ENCODE peak calls at places on chromosomes 13 and 19, in five cellular contexts. L is breast epithelium, G is kidney epithelial cell, Z is fibroblast of pulmonary artery, D is SK-N-SH. C is an unnamed sample.

GRCh38 chr19:55487884-55488687 is at the start of gene SSC5D:
- DNase-seq in L (no peak), G (no peak), Z (peak; percentile 62), D (peak; percentile 78), C (peak; percentile 70)

GRCh38 chr19:10010247-10010691 is at the start of gene COL5A3:
- DNase-seq in L (no peak), G (no peak), Z (peak; percentile 60), D (peak; percentile 51), C (peak; percentile 84)

GRCh38 chr19:56142087-56142787 is 1.1 kb downstream of the ZNF444 start:
- DNase-seq in L (peak; percentile 62), G (no peak), Z (no peak), D (no peak), C (no peak)

GRCh38 chr13:41056996-41057711 is 4.2 kb upstream of the WBP4 start:
- DNase-seq in L (no peak), G (no peak), Z (no peak), D (no peak), C (no peak)

GRCh38 chr19:53057904-53058579 is 13.5 kb downstream of the ERVV-2 start:
- DNase-seq in L (no peak), G (no peak), Z (no peak), D (peak; percentile 72), C (no peak)

GRCh38 chr19:33175886-33176669 is 18.1 kb upstream of the LRP3 start:
- DNase-seq in L (peak; percentile 22), G (no peak), Z (peak; percentile 43), D (peak; percentile 75), C (peak; percentile 22)

GRCh38 chr19:41427647-41428480 is 690 bp upstream of the B3GNT8 start:
- DNase-seq in L (no peak), G (no peak), Z (no peak), D (peak; percentile 56), C (no peak)

GRCh38 chr19:10424011-10424637 is 3.8 kb downstream of the PDE4A start:
- DNase-seq in L (peak; percentile 55), G (no peak), Z (peak; percentile 73), D (peak; percentile 97), C (peak; percentile 71)

GRCh38 chr13:102255409-102255808 is 146.4 kb downstream of the FGF14 start:
- DNase-seq in L (no peak), G (no peak), Z (no peak), D (no peak), C (no peak)

GRCh38 chr19:51637362-51637978 is 7.3 kb upstream of the SIGLEC5 start:
- DNase-seq in L (no peak), G (no peak), Z (peak; percentile 11), D (peak; percentile 33), C (peak; percentile 2)

GRCh38 chr19:55101261-55101660 is 16.2 kb downstream of the PPP1R12C start:
- DNase-seq in L (no peak), G (no peak), Z (no peak), D (no peak), C (no peak)

GRCh38 chr13:112685856-112686255 is 4.0 kb upstream of the ATP11A start:
- DNase-seq in L (no peak), G (no peak), Z (no peak), D (no peak), C (no peak)

GRCh38 chr13:41544824-41545707 is 87.7 kb downstream of the RGCC start:
- DNase-seq in L (no peak), G (peak; percentile 38), Z (no peak), D (no peak), C (no peak)

DNA sequence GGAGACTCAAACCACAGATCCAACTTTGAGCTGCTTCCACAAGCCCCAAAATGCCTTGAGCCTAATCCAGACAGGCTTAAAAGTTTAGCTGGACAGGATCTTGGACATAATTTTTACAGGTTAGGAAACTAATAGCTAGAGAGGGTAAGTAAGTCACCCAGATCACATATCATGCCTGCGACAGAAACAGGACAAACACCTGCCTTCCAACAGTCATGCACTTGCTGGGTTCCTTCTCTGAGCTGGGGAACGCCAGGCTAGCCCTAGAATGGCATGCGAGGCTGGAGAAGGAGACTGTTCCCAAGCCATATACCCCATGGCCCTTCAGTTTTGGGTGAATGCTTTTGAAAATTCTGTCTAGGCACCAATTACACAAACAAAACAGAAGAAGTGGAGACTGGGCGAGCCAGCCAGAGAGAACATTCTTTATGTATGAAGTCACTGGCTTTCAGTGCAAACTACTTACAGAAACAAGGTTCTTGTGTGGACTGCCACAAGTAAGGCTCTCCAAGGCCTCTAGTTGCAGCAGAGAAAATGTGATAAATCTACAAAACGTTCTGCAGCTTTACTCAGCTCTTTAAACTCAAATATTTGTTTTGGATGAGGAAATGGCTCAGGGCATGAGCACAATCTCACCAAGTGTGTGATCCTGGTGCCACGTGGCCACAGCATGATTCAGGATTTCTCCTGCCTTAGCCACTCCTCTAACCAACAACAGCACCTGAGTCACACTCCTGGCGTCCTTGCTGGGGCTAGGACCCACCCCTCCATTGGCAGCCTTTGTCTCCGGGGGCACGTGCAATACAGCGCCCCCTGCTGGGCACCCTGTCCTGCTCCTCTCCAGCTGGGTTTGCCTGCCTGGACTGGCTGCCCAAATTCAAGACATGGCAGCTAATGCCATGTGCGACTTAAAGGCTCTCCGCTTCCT is 73.4 kb upstream of the UBL3 start:
- DNase-seq in L (peak; percentile 83), G (peak; percentile 94), Z (peak; percentile 95), D (peak; percentile 38), C (peak; percentile 99)
- H3K4me3 ChIP-seq in L (no peak overlapping the region), G (no peak overlapping the region), Z (no peak overlapping the region), D (peak overlapping the region; percentile 35), C (no peak overlapping the region)

GRCh38 chr19:47258434-47258833 is 2.1 kb downstream of the CCDC9 start:
- DNase-seq in L (no peak), G (no peak), Z (no peak), D (no peak), C (no peak)
- H3K4me3 ChIP-seq in L (peak overlapping the region; percentile 64), G (no peak overlapping the region), Z (peak overlapping the region; percentile 68), D (peak overlapping the region; percentile 68), C (peak overlapping the region; percentile 58)

GRCh38 chr13:44013666-44014291 is 134.1 kb downstream of the LACC1 start:
- DNase-seq in L (no peak), G (peak; percentile 98), Z (peak; percentile 66), D (no peak), C (peak; percentile 63)
- H3K4me3 ChIP-seq in L (no peak overlapping the region), G (no peak overlapping the region), Z (no peak overlapping the region), D (no peak overlapping the region), C (no peak overlapping the region)

GRCh38 chr19:38618590-38619360 is at the start of gene EIF3K:
- DNase-seq in L (peak; percentile 99), G (peak; percentile 99), Z (peak; percentile 99), D (peak; percentile 99), C (peak; percentile 99)

GRCh38 chr19:38616265-38616664 is 1.5 kb downstream of the MAP4K1 start:
- DNase-seq in L (no peak), G (no peak), Z (no peak), D (no peak), C (no peak)

GRCh38 chr19:38617764-38618589 is at the start of gene MAP4K1:
- DNase-seq in L (no peak), G (no peak), Z (no peak), D (no peak), C (no peak)

GRCh38 chr19:38615007-38615581 is 2.7 kb downstream of the MAP4K1 start:
- DNase-seq in L (no peak), G (no peak), Z (no peak), D (no peak), C (no peak)

GRCh38 chr19:38617283-38617763 is 430 bp downstream of the MAP4K1 start:
- DNase-seq in L (no peak), G (no peak), Z (no peak), D (no peak), C (no peak)
- H3K4me3 ChIP-seq in L (peak overlapping the region; percentile 93), G (no peak overlapping the region), Z (no peak overlapping the region), D (no peak overlapping the region), C (no peak overlapping the region)

GRCh38 chr13:33542309-33543088 is 256.9 kb upstream of the STARD13 start:
- DNase-seq in L (peak; percentile 97), G (peak; percentile 96), Z (peak; percentile 100), D (peak; percentile 93), C (peak; percentile 100)

GRCh38 chr13:33544308-33544707 is 258.8 kb upstream of the STARD13 start:
- DNase-seq in L (no peak), G (no peak), Z (no peak), D (no peak), C (no peak)

GRCh38 chr13:33541962-33542308 is 256.4 kb upstream of the STARD13 start:
- DNase-seq in L (no peak), G (no peak), Z (no peak), D (no peak), C (no peak)

GRCh38 chr13:33543089-33543459 is 257.5 kb upstream of the STARD13 start:
- DNase-seq in L (no peak), G (no peak), Z (no peak), D (no peak), C (no peak)

GRCh38 chr13:33543631-33544030 is 258.1 kb upstream of the STARD13 start:
- DNase-seq in L (no peak), G (no peak), Z (peak; percentile 14), D (no peak), C (no peak)
- H3K4me3 ChIP-seq in L (peak overlapping the region; percentile 56), G (no peak overlapping the region), Z (no peak overlapping the region), D (peak overlapping the region; percentile 66), C (no peak overlapping the region)

GRCh38 chr19:43782689-43783231 is 2.0 kb upstream of the KCNN4 start:
- DNase-seq in L (peak; percentile 44), G (no peak), Z (no peak), D (no peak), C (no peak)
- H3K4me3 ChIP-seq in L (peak overlapping the region; percentile 39), G (no peak overlapping the region), Z (no peak overlapping the region), D (no peak overlapping the region), C (no peak overlapping the region)

GRCh38 chr19:8515317-8515716 is 1.4 kb upstream of the ZNF414 start:
- DNase-seq in L (no peak), G (no peak), Z (no peak), D (no peak), C (peak; percentile 24)
- H3K4me3 ChIP-seq in L (no peak overlapping the region), G (no peak overlapping the region), Z (no peak overlapping the region), D (no peak overlapping the region), C (no peak overlapping the region)

C was measured in fibroblast of mammary gland.